ENCODE peak calls at places on chromosomes 16 and 17, in seven cellular contexts. One of them, this sample, is unnamed. For H3K4me1, the result is how much of the 10 kb centered on the place peaks cover.

GRCh38 chr17:34363183-34363661 is at the start of gene CCL1:
- DNase-seq in GM23248: no peak
- DNase-seq in neural progenitor cell: no peak
- DNase-seq in A549: no peak
- DNase-seq in body of pancreas: no peak
- DNase-seq in OCI-LY7: no peak
- DNase-seq in adrenal gland: no peak
- DNase-seq in this sample: no peak

GRCh38 chr16:998211-998610 is 16.6 kb downstream of the SOX8 start:
- DNase-seq in GM23248: no peak
- DNase-seq in neural progenitor cell: no peak
- DNase-seq in A549: no peak
- DNase-seq in body of pancreas: no peak
- DNase-seq in OCI-LY7: no peak
- DNase-seq in adrenal gland: no peak
- DNase-seq in this sample: no peak

GRCh38 chr16:3580271-3580670 is 3.1 kb upstream of the NLRC3 start:
- DNase-seq in GM23248: no peak
- DNase-seq in neural progenitor cell: no peak
- DNase-seq in A549: no peak
- DNase-seq in body of pancreas: no peak
- DNase-seq in OCI-LY7: peak
- DNase-seq in adrenal gland: no peak
- DNase-seq in this sample: no peak

GRCh38 chr16:19040400-19040799 is 27.0 kb upstream of the COQ7 start:
- DNase-seq in GM23248: no peak
- DNase-seq in neural progenitor cell: no peak
- DNase-seq in A549: no peak
- DNase-seq in body of pancreas: no peak
- DNase-seq in OCI-LY7: no peak
- DNase-seq in adrenal gland: no peak
- DNase-seq in this sample: no peak

GRCh38 chr17:57121308-57122042 is 36.4 kb downstream of the AKAP1 start:
- DNase-seq in GM23248: peak
- DNase-seq in neural progenitor cell: peak
- DNase-seq in A549: peak
- DNase-seq in body of pancreas: peak
- DNase-seq in OCI-LY7: peak
- DNase-seq in adrenal gland: peak
- DNase-seq in this sample: no peak

GRCh38 chr16:54398986-54399385 is 112.4 kb upstream of the IRX3 start:
- DNase-seq in GM23248: no peak
- DNase-seq in neural progenitor cell: no peak
- DNase-seq in A549: no peak
- DNase-seq in body of pancreas: no peak
- DNase-seq in OCI-LY7: no peak
- DNase-seq in adrenal gland: no peak
- DNase-seq in this sample: no peak

GRCh38 chr16:57255686-57256415 is 10.8 kb downstream of the ARL2BP start:
- DNase-seq in GM23248: no peak
- DNase-seq in neural progenitor cell: no peak
- DNase-seq in A549: no peak
- DNase-seq in body of pancreas: no peak
- DNase-seq in OCI-LY7: no peak
- DNase-seq in adrenal gland: no peak
- DNase-seq in this sample: no peak

GRCh38 chr16:65770752-65771151 is 595.7 kb upstream of the CDH5 start:
- DNase-seq in GM23248: no peak
- DNase-seq in neural progenitor cell: no peak
- DNase-seq in A549: no peak
- DNase-seq in body of pancreas: no peak
- DNase-seq in OCI-LY7: no peak
- DNase-seq in adrenal gland: no peak
- DNase-seq in this sample: no peak

GRCh38 chr17:76755285-76755684 is 17.4 kb downstream of the MFSD11 start:
- DNase-seq in GM23248: no peak
- DNase-seq in neural progenitor cell: no peak
- DNase-seq in A549: no peak
- DNase-seq in body of pancreas: no peak
- DNase-seq in OCI-LY7: no peak
- DNase-seq in adrenal gland: no peak
- DNase-seq in this sample: no peak

GRCh38 chr16:31130899-31131298 is 4.6 kb downstream of the PRSS8 start:
- DNase-seq in GM23248: no peak
- DNase-seq in neural progenitor cell: no peak
- DNase-seq in A549: no peak
- DNase-seq in body of pancreas: peak
- DNase-seq in OCI-LY7: no peak
- DNase-seq in adrenal gland: no peak
- DNase-seq in this sample: no peak

GRCh38 chr16:23141500-23141899 is 7.8 kb downstream of the USP31 start:
- DNase-seq in GM23248: no peak
- DNase-seq in neural progenitor cell: no peak
- DNase-seq in A549: no peak
- DNase-seq in body of pancreas: no peak
- DNase-seq in OCI-LY7: no peak
- DNase-seq in adrenal gland: no peak
- DNase-seq in this sample: no peak

GRCh38 chr16:23141959-23142740 is 7.1 kb downstream of the USP31 start:
- DNase-seq in GM23248: no peak
- DNase-seq in neural progenitor cell: no peak
- DNase-seq in A549: no peak
- DNase-seq in body of pancreas: no peak
- DNase-seq in OCI-LY7: no peak
- DNase-seq in adrenal gland: no peak
- DNase-seq in this sample: no peak

GRCh38 chr16:23145608-23146007 is 3.6 kb downstream of the USP31 start:
- DNase-seq in GM23248: peak
- DNase-seq in neural progenitor cell: no peak
- DNase-seq in A549: no peak
- DNase-seq in body of pancreas: no peak
- DNase-seq in OCI-LY7: no peak
- DNase-seq in adrenal gland: no peak
- DNase-seq in this sample: no peak

GRCh38 chr16:23145186-23145585 is 4.1 kb downstream of the USP31 start:
- DNase-seq in GM23248: no peak
- DNase-seq in neural progenitor cell: peak
- DNase-seq in A549: no peak
- DNase-seq in body of pancreas: no peak
- DNase-seq in OCI-LY7: no peak
- DNase-seq in adrenal gland: no peak
- DNase-seq in this sample: no peak

GRCh38 chr16:23143391-23143790 is 5.9 kb downstream of the USP31 start:
- DNase-seq in GM23248: no peak
- DNase-seq in neural progenitor cell: no peak
- DNase-seq in A549: no peak
- DNase-seq in body of pancreas: no peak
- DNase-seq in OCI-LY7: no peak
- DNase-seq in adrenal gland: no peak
- DNase-seq in this sample: no peak
- H3K4me1 ChIP-seq in GM23248: under half
- H3K4me1 ChIP-seq in neural progenitor cell: under half
- H3K4me1 ChIP-seq in A549: half or more
- H3K4me1 ChIP-seq in body of pancreas: half or more
- H3K4me1 ChIP-seq in OCI-LY7: under half
- H3K4me1 ChIP-seq in adrenal gland: under half
- H3K4me1 ChIP-seq in this sample: under half

GRCh38 chr17:82222816-82223215 is 6.0 kb upstream of the SLC16A3 start:
- DNase-seq in GM23248: no peak
- DNase-seq in neural progenitor cell: no peak
- DNase-seq in A549: no peak
- DNase-seq in body of pancreas: peak
- DNase-seq in OCI-LY7: no peak
- DNase-seq in adrenal gland: no peak
- DNase-seq in this sample: no peak
- H3K4me1 ChIP-seq in GM23248: under half
- H3K4me1 ChIP-seq in neural progenitor cell: under half
- H3K4me1 ChIP-seq in A549: under half
- H3K4me1 ChIP-seq in body of pancreas: under half
- H3K4me1 ChIP-seq in OCI-LY7: under half
- H3K4me1 ChIP-seq in adrenal gland: under half
- H3K4me1 ChIP-seq in this sample: under half

GRCh38 chr17:66339563-66339962 is 37.1 kb downstream of the PRKCA start:
- DNase-seq in GM23248: no peak
- DNase-seq in neural progenitor cell: no peak
- DNase-seq in A549: no peak
- DNase-seq in body of pancreas: no peak
- DNase-seq in OCI-LY7: no peak
- DNase-seq in adrenal gland: no peak
- DNase-seq in this sample: no peak

GRCh38 chr17:66335797-66336196 is 33.4 kb downstream of the PRKCA start:
- DNase-seq in GM23248: no peak
- DNase-seq in neural progenitor cell: no peak
- DNase-seq in A549: no peak
- DNase-seq in body of pancreas: no peak
- DNase-seq in OCI-LY7: no peak
- DNase-seq in adrenal gland: no peak
- DNase-seq in this sample: no peak

GRCh38 chr17:66337268-66337667 is 34.9 kb downstream of the PRKCA start:
- DNase-seq in GM23248: no peak
- DNase-seq in neural progenitor cell: no peak
- DNase-seq in A549: no peak
- DNase-seq in body of pancreas: no peak
- DNase-seq in OCI-LY7: no peak
- DNase-seq in adrenal gland: no peak
- DNase-seq in this sample: no peak

GRCh38 chr17:66338937-66339336 is 36.5 kb downstream of the PRKCA start:
- DNase-seq in GM23248: no peak
- DNase-seq in neural progenitor cell: no peak
- DNase-seq in A549: no peak
- DNase-seq in body of pancreas: no peak
- DNase-seq in OCI-LY7: no peak
- DNase-seq in adrenal gland: no peak
- DNase-seq in this sample: no peak

DNA sequence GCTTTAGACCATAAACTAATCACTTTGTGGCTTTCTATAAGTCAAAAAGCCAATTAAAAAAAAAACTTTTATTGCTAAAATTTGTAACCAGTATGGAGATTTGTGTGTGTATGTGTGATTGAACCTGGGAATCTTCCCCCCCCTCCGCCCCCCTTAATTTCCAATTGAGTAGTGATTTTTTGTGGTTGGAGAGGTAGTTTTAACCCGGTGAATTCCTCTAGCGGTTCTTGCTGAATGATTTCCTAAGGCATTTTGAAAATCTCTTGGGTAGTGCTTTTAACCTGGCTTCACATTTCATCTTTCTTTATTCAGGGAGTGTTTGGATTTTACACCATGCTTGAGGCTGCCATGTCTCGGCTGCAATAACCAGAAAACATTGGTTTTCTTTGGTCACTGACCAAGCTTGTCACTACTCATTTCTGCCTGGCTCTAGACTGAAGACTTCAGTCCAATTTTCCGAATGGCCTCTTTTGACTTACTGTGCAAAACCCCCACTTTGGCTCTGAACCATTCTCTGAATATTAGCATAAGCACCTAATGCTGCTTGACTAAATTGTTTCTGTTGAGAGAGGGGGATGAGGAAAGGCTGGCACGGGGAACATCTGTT is 35.6 kb downstream of the PRKCA start:
- DNase-seq in GM23248: no peak
- DNase-seq in neural progenitor cell: no peak
- DNase-seq in A549: no peak
- DNase-seq in body of pancreas: no peak
- DNase-seq in OCI-LY7: no peak
- DNase-seq in adrenal gland: no peak
- DNase-seq in this sample: no peak
- H3K4me1 ChIP-seq in GM23248: under half
- H3K4me1 ChIP-seq in neural progenitor cell: under half
- H3K4me1 ChIP-seq in A549: under half
- H3K4me1 ChIP-seq in body of pancreas: under half
- H3K4me1 ChIP-seq in OCI-LY7: under half
- H3K4me1 ChIP-seq in adrenal gland: under half
- H3K4me1 ChIP-seq in this sample: under half

GRCh38 chr16:80902306-80903154 is 98.1 kb upstream of the CDYL2 start:
- DNase-seq in GM23248: no peak
- DNase-seq in neural progenitor cell: no peak
- DNase-seq in A549: no peak
- DNase-seq in body of pancreas: peak
- DNase-seq in OCI-LY7: no peak
- DNase-seq in adrenal gland: no peak
- DNase-seq in this sample: no peak
- H3K4me1 ChIP-seq in GM23248: under half
- H3K4me1 ChIP-seq in neural progenitor cell: under half
- H3K4me1 ChIP-seq in A549: under half
- H3K4me1 ChIP-seq in body of pancreas: under half
- H3K4me1 ChIP-seq in OCI-LY7: under half
- H3K4me1 ChIP-seq in adrenal gland: under half
- H3K4me1 ChIP-seq in this sample: under half

GRCh38 chr16:2500937-2501750 is 12.6 kb upstream of the ATP6V0C start:
- DNase-seq in GM23248: peak
- DNase-seq in neural progenitor cell: peak
- DNase-seq in A549: peak
- DNase-seq in body of pancreas: peak
- DNase-seq in OCI-LY7: peak
- DNase-seq in adrenal gland: peak
- DNase-seq in this sample: peak

GRCh38 chr16:2498531-2499253 is 15.1 kb upstream of the ATP6V0C start:
- DNase-seq in GM23248: no peak
- DNase-seq in neural progenitor cell: no peak
- DNase-seq in A549: no peak
- DNase-seq in body of pancreas: peak
- DNase-seq in OCI-LY7: no peak
- DNase-seq in adrenal gland: no peak
- DNase-seq in this sample: no peak

GRCh38 chr16:2500634-2500936 is 13.2 kb upstream of the ATP6V0C start:
- DNase-seq in GM23248: no peak
- DNase-seq in neural progenitor cell: peak
- DNase-seq in A549: no peak
- DNase-seq in body of pancreas: no peak
- DNase-seq in OCI-LY7: no peak
- DNase-seq in adrenal gland: no peak
- DNase-seq in this sample: no peak

GRCh38 chr16:2499454-2499853 is 14.3 kb upstream of the ATP6V0C start:
- DNase-seq in GM23248: no peak
- DNase-seq in neural progenitor cell: no peak
- DNase-seq in A549: no peak
- DNase-seq in body of pancreas: no peak
- DNase-seq in OCI-LY7: no peak
- DNase-seq in adrenal gland: no peak
- DNase-seq in this sample: no peak

GRCh38 chr16:2499890-2500633 is 13.7 kb upstream of the ATP6V0C start:
- DNase-seq in GM23248: no peak
- DNase-seq in neural progenitor cell: no peak
- DNase-seq in A549: no peak
- DNase-seq in body of pancreas: no peak
- DNase-seq in OCI-LY7: no peak
- DNase-seq in adrenal gland: no peak
- DNase-seq in this sample: no peak
- H3K4me1 ChIP-seq in GM23248: under half
- H3K4me1 ChIP-seq in neural progenitor cell: under half
- H3K4me1 ChIP-seq in A549: under half
- H3K4me1 ChIP-seq in body of pancreas: half or more
- H3K4me1 ChIP-seq in OCI-LY7: under half
- H3K4me1 ChIP-seq in adrenal gland: under half
- H3K4me1 ChIP-seq in this sample: under half

GRCh38 chr16:11797957-11798299 is 870 bp upstream of the ZC3H7A start:
- DNase-seq in GM23248: peak
- DNase-seq in neural progenitor cell: no peak
- DNase-seq in A549: peak
- DNase-seq in body of pancreas: peak
- DNase-seq in OCI-LY7: peak
- DNase-seq in adrenal gland: no peak
- DNase-seq in this sample: no peak
- H3K4me1 ChIP-seq in GM23248: half or more
- H3K4me1 ChIP-seq in neural progenitor cell: under half
- H3K4me1 ChIP-seq in A549: under half
- H3K4me1 ChIP-seq in body of pancreas: under half
- H3K4me1 ChIP-seq in OCI-LY7: half or more
- H3K4me1 ChIP-seq in adrenal gland: under half
- H3K4me1 ChIP-seq in this sample: under half

GRCh38 chr17:44117351-44117750 is 6.1 kb downstream of the HDAC5 start:
- DNase-seq in GM23248: no peak
- DNase-seq in neural progenitor cell: no peak
- DNase-seq in A549: no peak
- DNase-seq in body of pancreas: no peak
- DNase-seq in OCI-LY7: no peak
- DNase-seq in adrenal gland: no peak
- DNase-seq in this sample: no peak
- H3K4me1 ChIP-seq in GM23248: under half
- H3K4me1 ChIP-seq in neural progenitor cell: under half
- H3K4me1 ChIP-seq in A549: under half
- H3K4me1 ChIP-seq in body of pancreas: under half
- H3K4me1 ChIP-seq in OCI-LY7: under half
- H3K4me1 ChIP-seq in adrenal gland: under half
- H3K4me1 ChIP-seq in this sample: under half

This sample was measured in aorta.